ENCODE peak calls at places on chromosomes 5 and 9, in four cellular contexts. H, G, U and R are unnamed samples. For H3K36me3, the result is how much of the 10 kb centered on the place peaks cover.

GRCh38 chr9:106350777-106351176 is 512.2 kb upstream of the ZNF462 start:
- DNase-seq in H (no peak), G (no peak), U (no peak), R (no peak)

GRCh38 chr9:26375448-26375847 is 517.2 kb downstream of the CAAP1 start:
- DNase-seq in H (no peak), G (no peak), U (no peak), R (no peak)

GRCh38 chr9:134637241-134637640 is 4.4 kb upstream of the COL5A1 start:
- DNase-seq in H (no peak), G (no peak), U (no peak), R (peak)

GRCh38 chr9:136031094-136031493 is 64.0 kb downstream of the NACC2 start:
- DNase-seq in H (no peak), G (no peak), U (no peak), R (no peak)

GRCh38 chr9:81542490-81542889 is 146.9 kb downstream of the TLE1 start:
- DNase-seq in H (no peak), G (no peak), U (no peak), R (no peak)

GRCh38 chr9:76366275-76366674 is 28.0 kb downstream of the RFK start:
- DNase-seq in H (no peak), G (no peak), U (no peak), R (no peak)

GRCh38 chr5:85681871-85682270 is 935.9 kb upstream of the COX7C start:
- DNase-seq in H (no peak), G (no peak), U (no peak), R (no peak)

GRCh38 chr5:20678814-20679298 is 690.9 kb upstream of the CDH18 start:
- DNase-seq in H (peak), G (no peak), U (no peak), R (no peak)

GRCh38 chr5:133785182-133785581 is 172.8 kb upstream of the FSTL4 start:
- DNase-seq in H (no peak), G (no peak), U (no peak), R (no peak)

GRCh38 chr5:138353550-138353893 is 1.0 kb downstream of the KDM3B start:
- DNase-seq in H (no peak), G (no peak), U (no peak), R (no peak)

GRCh38 chr5:102628449-102629175 is 126.5 kb upstream of the PAM start:
- DNase-seq in H (peak), G (no peak), U (no peak), R (no peak)

GRCh38 chr9:6896562-6896961 is 138.8 kb downstream of the KDM4C start:
- DNase-seq in H (no peak), G (no peak), U (peak), R (no peak)

GRCh38 chr5:40873481-40873880 is 32.3 kb downstream of the CARD6 start:
- DNase-seq in H (no peak), G (no peak), U (no peak), R (no peak)

GRCh38 chr5:93246093-93246855 is 334.7 kb downstream of the NR2F1-AS1 start:
- DNase-seq in H (peak), G (peak), U (peak), R (no peak)

GRCh38 chr5:38189031-38189632 is 69.2 kb upstream of the EGFLAM start:
- DNase-seq in H (no peak), G (no peak), U (peak), R (no peak)

GRCh38 chr5:139688088-139688702 is 40.0 kb downstream of the CXXC5 start:
- DNase-seq in H (no peak), G (no peak), U (no peak), R (no peak)

GRCh38 chr5:65142511-65143011 is 339.2 kb downstream of the ADAMTS6 start:
- DNase-seq in H (no peak), G (no peak), U (no peak), R (no peak)

GRCh38 chr5:151121095-151121494 is 36.5 kb downstream of the ANXA6 start:
- DNase-seq in H (no peak), G (no peak), U (no peak), R (no peak)
- H3K36me3 ChIP-seq in H (under half), G (under half), U (half or more), R (half or more)

DNA sequence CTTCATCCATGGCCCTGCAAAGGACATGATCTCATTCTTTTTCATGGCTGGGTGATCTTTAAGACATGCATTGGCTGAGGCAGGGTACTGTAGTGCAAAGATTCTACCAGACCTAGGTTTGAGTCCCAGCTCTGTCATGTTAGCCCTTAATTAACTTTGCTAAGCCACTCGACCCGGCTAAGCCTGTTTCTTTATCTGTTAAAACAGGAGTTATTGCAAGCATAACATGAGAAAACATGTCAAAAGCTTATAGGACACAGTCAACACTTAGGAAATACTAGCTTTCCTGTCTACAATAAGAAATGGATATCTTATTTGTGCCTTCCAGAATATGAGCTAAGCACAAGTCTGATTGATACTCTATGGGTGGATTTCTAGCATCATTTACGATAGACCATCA is 92.6 kb downstream of the RASEF start:
- DNase-seq in H (no peak), G (no peak), U (no peak), R (no peak)
- TF ChIP-seq POLR2A in H (no peak), G (no peak), U (no peak), R (no peak)

GRCh38 chr5:109792613-109793012 is 102.9 kb downstream of the MAN2A1 start:
- DNase-seq in H (no peak), G (no peak), U (no peak), R (no peak)

GRCh38 chr5:109784687-109785086 is 95.0 kb downstream of the MAN2A1 start:
- DNase-seq in H (no peak), G (no peak), U (no peak), R (no peak)

GRCh38 chr5:109786177-109786576 is 96.5 kb downstream of the MAN2A1 start:
- DNase-seq in H (no peak), G (no peak), U (no peak), R (no peak)

GRCh38 chr5:109788596-109788995 is 98.9 kb downstream of the MAN2A1 start:
- DNase-seq in H (no peak), G (no peak), U (no peak), R (no peak)
- H3K36me3 ChIP-seq in H (under half), G (under half), U (under half), R (under half)

DNA sequence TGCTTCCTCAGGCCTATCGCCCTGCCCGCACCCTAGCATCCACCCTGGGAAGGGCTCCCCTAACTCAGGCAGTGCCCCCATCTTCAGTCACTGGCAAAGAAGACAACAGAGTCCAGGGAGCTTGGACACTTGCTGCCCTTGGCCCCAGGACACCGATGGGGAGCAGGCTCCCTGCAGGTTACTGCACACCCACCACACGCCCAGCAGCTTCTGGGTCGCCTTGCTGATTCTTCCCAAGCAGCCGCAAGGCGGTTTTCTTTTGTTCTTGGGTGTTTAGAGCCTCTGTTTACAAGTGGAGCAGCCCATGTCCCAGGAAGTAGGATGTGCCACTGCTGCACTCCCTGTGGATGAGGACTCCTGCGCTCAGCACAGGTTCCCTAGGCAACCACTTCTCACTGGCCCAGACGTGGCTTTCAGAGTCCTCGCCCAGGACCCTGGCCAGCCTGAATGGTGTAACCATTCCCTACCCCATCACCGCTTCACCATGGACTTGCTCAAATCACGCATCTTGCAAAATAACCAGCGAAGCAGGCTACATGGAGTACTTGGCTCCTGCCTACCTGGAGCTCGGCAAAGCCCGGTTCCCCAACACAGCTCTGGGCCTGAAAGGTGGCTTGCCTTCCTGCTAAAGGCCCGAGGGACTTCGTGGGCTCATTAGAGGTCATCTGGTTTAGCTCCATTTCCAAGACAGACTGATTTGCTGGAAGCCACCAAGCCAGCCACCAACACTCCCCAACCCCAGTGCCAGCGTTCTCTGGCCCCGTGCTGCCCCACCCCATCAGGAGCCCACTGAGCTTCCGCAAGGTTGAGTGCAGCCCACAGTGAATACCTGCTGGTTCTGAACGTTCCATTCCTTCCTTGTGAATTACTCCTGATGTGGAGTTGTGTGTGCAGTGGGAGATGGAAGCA is 60.0 kb downstream of the PSMB7 start:
- DNase-seq in H (no peak), G (no peak), U (no peak), R (no peak)
- TF ChIP-seq POLR2A in H (no peak), G (no peak), U (peak), R (no peak)

DNA sequence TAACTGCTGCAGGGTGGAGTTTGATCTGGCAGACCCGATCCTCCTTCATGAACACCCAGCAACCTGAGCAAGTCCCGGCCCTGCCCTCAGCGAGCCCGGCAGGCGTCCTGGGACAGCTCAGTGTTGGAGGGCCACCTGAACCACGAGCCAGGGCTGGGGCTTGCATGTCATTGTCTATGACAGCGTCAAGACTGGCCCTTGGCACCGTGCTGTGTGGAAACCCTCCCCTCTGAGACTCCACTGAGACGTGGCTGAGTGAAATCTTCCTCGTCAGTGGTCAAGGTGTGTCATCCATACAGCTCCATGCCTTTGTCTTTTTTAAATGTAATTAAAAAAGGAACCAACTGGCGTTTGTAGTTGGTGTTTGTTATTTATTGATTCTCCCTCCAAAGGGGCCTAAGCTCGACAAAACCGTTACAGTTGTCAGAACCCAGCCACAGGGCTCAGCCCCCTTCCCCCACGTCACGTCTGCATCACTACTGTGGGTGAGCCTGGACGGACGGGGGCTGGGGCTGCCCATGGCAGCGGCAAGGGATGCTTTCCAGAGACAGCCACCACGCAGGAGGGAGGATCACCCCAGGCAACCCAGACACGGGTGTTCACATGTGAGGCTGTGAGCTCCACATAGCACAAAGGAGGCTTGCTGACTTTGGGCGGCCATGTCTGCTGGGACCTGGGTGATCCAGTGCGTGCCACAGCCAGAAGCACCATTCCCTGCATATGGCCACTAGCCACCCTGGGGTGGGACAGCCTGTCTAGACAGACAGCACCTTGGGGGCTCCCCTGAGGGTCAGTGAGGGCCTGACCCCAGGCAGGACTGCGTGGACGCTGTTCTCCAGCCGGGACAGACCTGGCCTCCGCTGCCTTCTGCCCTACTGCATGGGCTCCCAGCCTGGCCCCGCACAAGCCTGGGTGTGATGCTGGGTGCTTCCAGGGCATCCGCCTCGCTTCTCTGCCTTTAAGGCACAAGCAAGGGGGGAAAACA is 7.3 kb downstream of the UCK1 start:
- DNase-seq in H (no peak), G (no peak), U (no peak), R (no peak)
- H3K36me3 ChIP-seq in H (under half), G (under half), U (under half), R (half or more)

GRCh38 chr9:33448159-33448511 is 742 bp upstream of the AQP3 start:
- DNase-seq in H (peak), G (no peak), U (no peak), R (no peak)
- TF ChIP-seq POLR2A in H (no peak), G (no peak), U (no peak), R (no peak)

GRCh38 chr9:133417541-133418461 is at the start of gene REXO4:
- DNase-seq in H (peak), G (peak), U (peak), R (peak)

GRCh38 chr9:133420392-133420827 is 1.8 kb upstream of the ADAMTS13 start:
- DNase-seq in H (no peak), G (no peak), U (no peak), R (no peak)

GRCh38 chr9:133419005-133419404 is 1.2 kb upstream of the REXO4 start:
- DNase-seq in H (no peak), G (no peak), U (no peak), R (no peak)

GRCh38 chr9:133415107-133415506 is 2.7 kb downstream of the REXO4 start:
- DNase-seq in H (no peak), G (no peak), U (no peak), R (no peak)
- H3K36me3 ChIP-seq in H (under half), G (under half), U (half or more), R (half or more)